ENCODE peak calls at places on chromosomes 4 and X, in ten cellular contexts. P is A549; L is colonic mucosa; G is heart left ventricle; Q is fibroblast of lung; S is tibial nerve; X is Peyer's patch; E is suprapubic skin; W is CD4-positive, alpha-beta T cell; R is H9. D is an unnamed sample.

GRCh38 chrX:112025753-112026152 is 56.8 kb downstream of the TRPC5 start:
- DNase-seq in Q (no peak), S (no peak), L (no peak), R (no peak), X (no peak), W (no peak), P (no peak), E (no peak), G (no peak), D (no peak)

GRCh38 chr4:17153572-17153971 is 255.1 kb upstream of the LDB2 start:
- DNase-seq in Q (no peak), W (no peak), X (no peak), L (no peak), R (no peak), G (no peak), S (no peak), E (no peak), P (no peak), D (no peak)

GRCh38 chr4:142226014-142226413 is 589.6 kb downstream of the IL15 start:
- DNase-seq in E (no peak), P (no peak), R (no peak), X (no peak), S (no peak), G (no peak), W (no peak), L (no peak), Q (no peak), D (no peak)

GRCh38 chrX:108257556-108257955 is 166.0 kb downstream of the ATG4A start:
- DNase-seq in P (no peak), R (no peak), S (no peak), Q (no peak), W (no peak), E (no peak), X (no peak), G (no peak), L (no peak), D (no peak)

GRCh38 chr4:132001542-132001941 is 1147.6 kb upstream of the PCDH10 start:
- DNase-seq in G (no peak), R (no peak), W (no peak), S (no peak), L (no peak), Q (peak), E (no peak), P (no peak), X (no peak), D (no peak)

GRCh38 chr4:110087116-110087708 is 111.2 kb downstream of the ELOVL6 start:
- DNase-seq in P (no peak), G (no peak), X (no peak), W (no peak), S (no peak), E (no peak), Q (peak), L (no peak), R (no peak), D (no peak)

GRCh38 chr4:148965080-148965479 is 522.9 kb upstream of the NR3C2 start:
- DNase-seq in L (no peak), P (no peak), Q (no peak), S (no peak), W (no peak), X (no peak), G (no peak), R (no peak), E (no peak), D (no peak)

GRCh38 chr4:43776371-43776770 is 672.2 kb downstream of the KCTD8 start:
- DNase-seq in G (no peak), S (no peak), X (no peak), W (no peak), P (peak), L (no peak), R (no peak), E (no peak), Q (peak), D (no peak)

GRCh38 chr4:149999485-150000074 is 78.7 kb upstream of the DCLK2 start:
- DNase-seq in G (no peak), P (peak), L (peak), R (no peak), Q (peak), S (no peak), E (no peak), W (no peak), X (no peak), D (no peak)

GRCh38 chrX:101460669-101461068 is 24.6 kb upstream of the ARMCX4 start:
- DNase-seq in E (no peak), X (no peak), Q (peak), L (no peak), S (no peak), P (no peak), W (no peak), R (no peak), G (no peak), D (no peak)

GRCh38 chrX:69195197-69195596 is 29.9 kb upstream of the PJA1 start:
- DNase-seq in W (no peak), L (no peak), G (no peak), E (no peak), P (no peak), X (no peak), R (no peak), S (no peak), Q (no peak), D (no peak)

GRCh38 chrX:69195810-69196209 is 30.6 kb upstream of the PJA1 start:
- DNase-seq in R (no peak), L (no peak), X (no peak), W (no peak), P (no peak), S (no peak), Q (no peak), E (no peak), G (no peak), D (no peak)

GRCh38 chrX:69197690-69198089 is 32.4 kb upstream of the PJA1 start:
- DNase-seq in R (no peak), P (no peak), S (no peak), X (no peak), G (no peak), Q (no peak), L (no peak), E (no peak), W (no peak), D (no peak)

GRCh38 chrX:69192603-69193002 is 27.4 kb upstream of the PJA1 start:
- DNase-seq in S (no peak), W (no peak), Q (no peak), G (no peak), R (no peak), P (no peak), E (no peak), L (no peak), X (no peak), D (no peak)

GRCh38 chrX:69196666-69197065 is 31.4 kb upstream of the PJA1 start:
- DNase-seq in R (no peak), S (no peak), L (no peak), E (no peak), G (no peak), P (no peak), X (no peak), Q (no peak), W (no peak), D (no peak)
- TF ChIP-seq CTCF in R (no peak), S (no peak), L (no peak), E (no peak), G (no peak), P (no peak), X (no peak), Q (no peak), W (no peak), D (no peak)

GRCh38 chr4:3851211-3851610 is 85.0 kb downstream of the ADRA2C start:
- DNase-seq in P (no peak), E (no peak), X (no peak), W (no peak), Q (no peak), G (no peak), R (peak), L (no peak), S (no peak), D (no peak)

GRCh38 chr4:3848323-3848722 is 82.1 kb downstream of the ADRA2C start:
- DNase-seq in X (no peak), G (no peak), R (no peak), Q (no peak), S (no peak), L (no peak), W (no peak), E (no peak), P (no peak), D (no peak)

GRCh38 chr4:3851881-3852280 is 85.7 kb downstream of the ADRA2C start:
- DNase-seq in X (no peak), R (no peak), G (no peak), Q (no peak), L (no peak), S (no peak), P (no peak), W (no peak), E (no peak), D (no peak)

GRCh38 chr4:3849140-3849539 is 83.0 kb downstream of the ADRA2C start:
- DNase-seq in W (no peak), X (no peak), G (no peak), L (no peak), Q (no peak), S (no peak), E (no peak), R (no peak), P (no peak), D (no peak)

GRCh38 chr4:3850128-3850527 is 83.9 kb downstream of the ADRA2C start:
- DNase-seq in P (no peak), R (no peak), S (no peak), G (no peak), Q (no peak), W (no peak), E (no peak), L (no peak), X (no peak), D (no peak)
- H3K27ac ChIP-seq in P (no peak), R (no peak), S (no peak), G (no peak), Q (no peak), W (no peak), E (no peak), L (no peak), X (no peak), D (no peak)

GRCh38 chr4:42151568-42152506 is 618 bp downstream of the BEND4 start:
- DNase-seq in R (peak), G (no peak), W (peak), S (no peak), X (peak), Q (no peak), P (no peak), E (no peak), L (peak), D (no peak)

GRCh38 chr4:42150653-42151567 is 1.5 kb downstream of the BEND4 start:
- DNase-seq in W (no peak), L (peak), G (peak), Q (no peak), X (no peak), E (no peak), R (peak), S (no peak), P (no peak), D (no peak)

GRCh38 chr4:42148453-42148852 is 4.0 kb downstream of the BEND4 start:
- DNase-seq in W (no peak), R (no peak), S (no peak), Q (no peak), P (no peak), G (no peak), X (no peak), E (no peak), L (no peak), D (no peak)

GRCh38 chr4:42149004-42149403 is 3.5 kb downstream of the BEND4 start:
- DNase-seq in P (no peak), W (no peak), E (no peak), L (no peak), G (no peak), R (no peak), Q (no peak), X (no peak), S (no peak), D (no peak)

DNA sequence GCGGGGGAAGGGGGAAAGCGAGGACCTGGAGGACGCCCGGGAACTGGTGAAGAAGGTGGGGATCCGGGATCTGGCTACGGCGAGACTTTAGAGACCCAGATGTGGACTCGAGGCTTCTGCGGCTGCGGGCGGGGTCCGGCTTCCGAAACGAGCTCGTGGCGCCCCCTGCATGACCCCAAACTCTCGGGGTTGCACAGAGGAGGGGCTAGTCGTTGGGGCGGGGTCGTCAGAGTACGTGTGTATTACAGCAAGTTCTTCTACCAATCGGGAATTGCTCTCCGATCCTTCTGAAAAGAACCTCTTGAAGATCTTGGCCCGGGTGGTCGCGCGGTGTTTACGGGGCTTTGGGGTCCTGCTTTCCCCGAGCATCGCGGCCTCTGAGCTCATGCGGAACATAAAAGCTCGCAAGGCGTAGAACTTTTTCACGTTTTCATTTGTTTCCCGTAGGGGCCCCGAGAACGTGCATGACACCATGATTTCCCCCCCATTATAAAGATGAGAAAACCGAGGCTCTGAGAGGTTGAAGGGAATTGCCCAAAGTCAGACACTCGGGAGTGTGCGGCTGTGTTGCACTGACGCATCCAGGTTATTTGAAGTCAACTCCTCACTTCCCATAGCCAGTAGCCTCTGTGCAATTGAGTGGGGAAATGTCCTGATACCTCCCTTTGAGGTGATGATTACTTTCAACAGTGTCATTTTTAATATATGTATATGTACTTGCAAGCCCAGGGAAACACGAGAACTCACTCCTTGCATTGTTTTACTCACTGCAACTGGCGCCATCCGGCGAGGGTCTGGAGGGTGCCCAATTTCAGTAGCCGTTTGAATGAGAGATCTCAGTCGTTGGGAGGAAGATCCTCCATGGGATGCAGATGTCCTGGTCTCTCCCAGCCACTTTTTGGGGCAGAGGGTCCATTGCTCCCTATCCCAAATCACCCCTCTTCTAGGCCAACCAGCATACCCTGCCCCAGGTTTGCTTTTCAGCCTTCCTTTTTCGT is at the start of gene BEND4:
- DNase-seq in X (no peak), S (no peak), E (no peak), P (no peak), R (peak), G (no peak), L (peak), W (no peak), Q (no peak), D (no peak)
- TF ChIP-seq CTCF in X (no peak), S (no peak), E (no peak), P (no peak), R (no peak), G (no peak), L (no peak), W (no peak), Q (no peak), D (no peak)

DNA sequence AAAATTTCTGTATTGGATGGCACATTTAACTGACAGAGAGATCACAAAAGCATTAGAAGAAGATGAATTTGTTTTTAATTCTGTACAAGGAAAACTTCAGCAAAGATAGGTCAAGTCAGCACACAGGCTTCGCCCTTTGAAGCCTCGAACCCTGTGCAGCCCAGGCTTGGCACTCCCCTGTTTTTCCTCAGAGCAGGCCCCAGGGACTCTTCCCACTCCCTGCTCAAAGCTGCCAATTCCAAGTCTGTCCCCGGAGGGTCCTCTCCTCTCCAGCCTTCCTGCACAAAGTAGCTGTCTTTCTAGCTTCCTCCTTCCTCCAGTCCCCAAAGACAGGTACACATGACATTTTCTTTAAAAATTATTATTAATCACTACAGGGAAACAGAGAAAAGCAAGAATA is 466.3 kb downstream of the PPARGC1A start:
- DNase-seq in S (no peak), X (no peak), Q (no peak), W (no peak), G (no peak), L (no peak), P (no peak), E (no peak), R (no peak), D (no peak)
- H3K27ac ChIP-seq in S (no peak), X (no peak), Q (no peak), W (no peak), G (no peak), L (no peak), P (no peak), E (no peak), R (peak), D (no peak)

DNA sequence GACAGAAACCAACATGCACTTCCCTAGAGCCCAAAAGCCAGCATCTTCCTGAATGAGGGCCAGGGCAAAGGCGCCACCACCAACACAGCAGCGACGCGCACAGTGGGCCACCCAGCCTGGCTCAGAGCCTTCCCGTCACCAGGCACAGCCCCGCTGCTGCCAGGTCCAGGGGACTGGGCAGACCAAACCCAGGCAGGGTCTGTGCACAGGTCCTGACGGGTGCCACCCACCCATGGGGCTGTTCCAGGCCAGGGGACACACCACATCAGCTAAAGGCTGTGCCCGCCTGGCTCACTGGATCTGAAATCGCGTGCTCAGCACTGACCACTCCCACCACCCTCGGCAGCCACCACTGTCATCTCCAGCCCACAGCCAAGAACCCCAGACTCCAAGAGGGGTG is 13.8 kb downstream of the FAM53A start:
- DNase-seq in G (no peak), R (no peak), E (no peak), W (no peak), S (no peak), Q (no peak), X (no peak), P (no peak), L (no peak), D (no peak)
- TF ChIP-seq CTCF in G (no peak), R (no peak), E (no peak), W (no peak), S (no peak), Q (no peak), X (no peak), P (no peak), L (no peak), D (no peak)

DNA sequence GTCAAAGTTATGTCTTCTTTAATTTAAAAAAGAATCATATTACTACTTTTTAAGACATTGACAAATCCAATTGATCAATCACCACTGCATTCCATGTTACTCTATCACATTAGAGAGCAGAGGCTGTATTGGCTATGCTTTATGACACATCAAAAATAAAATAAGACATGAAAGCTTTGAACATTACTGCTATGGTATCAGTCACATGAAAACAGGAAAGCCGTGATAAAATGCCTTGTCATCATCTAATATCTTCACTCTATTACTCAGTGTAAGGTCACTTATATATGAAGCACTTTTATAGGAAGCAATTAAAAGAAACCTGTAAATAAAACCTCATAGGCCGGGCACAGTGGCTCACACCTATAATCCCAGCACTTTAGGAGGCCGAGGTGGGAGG is 27.7 kb upstream of the CEP135 start:
- DNase-seq in S (no peak), E (no peak), W (no peak), L (no peak), Q (no peak), R (no peak), X (no peak), P (no peak), G (no peak), D (no peak)
- H3K27ac ChIP-seq in S (no peak), E (no peak), W (no peak), L (no peak), Q (no peak), R (no peak), X (no peak), P (no peak), G (no peak), D (no peak)

GRCh38 chr4:67922697-67923096 is 38.9 kb upstream of the TMPRSS11D start:
- DNase-seq in E (no peak), X (no peak), R (no peak), G (no peak), W (no peak), S (no peak), L (no peak), P (no peak), Q (no peak), D (no peak)

GRCh38 chr4:67915400-67915966 is 31.7 kb upstream of the TMPRSS11D start:
- DNase-seq in X (no peak), G (no peak), R (no peak), S (no peak), Q (no peak), E (no peak), P (no peak), L (no peak), W (no peak), D (no peak)

GRCh38 chr4:67918428-67918827 is 34.6 kb upstream of the TMPRSS11D start:
- DNase-seq in G (no peak), S (no peak), E (no peak), R (no peak), L (no peak), X (no peak), Q (no peak), W (no peak), P (no peak), D (no peak)
- TF ChIP-seq CTCF in G (no peak), S (no peak), E (no peak), R (peak), L (no peak), X (no peak), Q (no peak), W (no peak), P (no peak), D (no peak)

GRCh38 chrX:48514868-48515460 is 6.2 kb downstream of the PORCN start:
- DNase-seq in L (no peak), X (no peak), P (no peak), Q (no peak), R (no peak), G (no peak), W (no peak), S (no peak), E (no peak), D (no peak)

GRCh38 chrX:48516285-48516684 is 5.3 kb upstream of the EBP start:
- DNase-seq in W (no peak), E (no peak), P (no peak), R (no peak), S (no peak), X (no peak), L (no peak), G (no peak), Q (no peak), D (no peak)

GRCh38 chrX:48514126-48514806 is 5.5 kb downstream of the PORCN start:
- DNase-seq in X (no peak), G (no peak), Q (no peak), W (no peak), R (no peak), L (no peak), P (no peak), S (no peak), E (no peak), D (no peak)

GRCh38 chrX:48516987-48517386 is 4.6 kb upstream of the EBP start:
- DNase-seq in L (no peak), R (no peak), G (no peak), E (no peak), W (no peak), X (no peak), S (no peak), Q (no peak), P (no peak), D (no peak)

DNA sequence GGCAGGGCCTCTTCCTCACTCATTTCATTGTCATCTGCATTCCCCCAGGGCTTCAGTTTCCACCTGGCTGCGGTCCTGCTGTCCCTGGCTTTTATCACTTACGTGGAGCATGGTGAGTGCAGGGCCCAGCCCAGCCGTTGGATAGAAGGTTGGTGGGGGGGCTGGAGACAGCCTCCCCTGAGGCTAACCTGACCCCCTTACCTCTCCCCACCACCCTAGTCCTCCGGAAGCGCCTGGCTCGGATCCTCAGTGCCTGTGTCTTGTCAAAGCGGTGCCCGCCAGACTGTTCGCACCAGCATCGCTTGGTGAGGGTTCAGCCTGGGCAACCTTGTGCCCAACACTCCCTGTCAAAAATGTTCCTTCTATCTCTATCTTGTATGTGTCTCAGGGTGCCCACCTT is 5.8 kb upstream of the EBP start:
- DNase-seq in P (no peak), S (no peak), L (no peak), Q (no peak), X (no peak), W (no peak), G (no peak), E (no peak), R (no peak), D (no peak)
- H3K27ac ChIP-seq in P (no peak), S (no peak), L (no peak), Q (no peak), X (no peak), W (no peak), G (peak), E (no peak), R (no peak), D (peak)